ENCODE peak calls at places on chromosomes 12 and 14, in nine cellular contexts. G is brain microvascular endothelial cell; B is NCI-H1092 treated with DMSO at 0.1 percent for 48 hours; S is NCI-H2107; T is NT2/D1; P is stimulated activated CD8-positive, alpha-beta memory T cell treated with anti-CD3 and anti-CD28 coated beads, Interleukin-7, amount 100 ng/mL, for 1 hour; R is T47D; J is stimulated activated CD4-positive, alpha-beta T cell treated with anti-CD3 and anti-CD28 coated beads, TNF-alpha, amount 100 ng/mL, for 4 hours; L is esophagus squamous epithelium. V is an unnamed sample.

GRCh38 chr12:12686925-12687324 is 9.1 kb downstream of the GPR19 start:
- DNase-seq in G (no peak), B (no peak), S (no peak), T (no peak), P (no peak), R (no peak), J (no peak), L (no peak), V (no peak)

GRCh38 chr12:88946377-88946997 is 366.2 kb upstream of the KITLG start:
- DNase-seq in G (peak), B (no peak), S (no peak), T (no peak), P (no peak), R (peak), J (no peak), L (no peak), V (no peak)

GRCh38 chr12:118060301-118061010 is 523 bp downstream of the WSB2 start:
- DNase-seq in G (no peak), B (no peak), S (no peak), T (no peak), P (no peak), R (peak), J (no peak), L (no peak), V (peak)

GRCh38 chr12:40515041-40515825 is 177.0 kb upstream of the CNTN1 start:
- DNase-seq in G (no peak), B (no peak), S (no peak), T (no peak), P (no peak), R (no peak), J (no peak), L (no peak), V (no peak)

GRCh38 chr14:54776361-54777001 is 126.1 kb downstream of the GCH1 start:
- DNase-seq in G (peak), B (peak), S (no peak), T (no peak), P (no peak), R (no peak), J (no peak), L (no peak), V (no peak)

GRCh38 chr12:124868252-124868965 is 4.7 kb upstream of the SCARB1 start:
- DNase-seq in G (no peak), B (no peak), S (no peak), T (no peak), P (no peak), R (no peak), J (no peak), L (no peak), V (no peak)

GRCh38 chr12:89703768-89704167 is 4.9 kb downstream of the ATP2B1 start:
- DNase-seq in G (no peak), B (no peak), S (no peak), T (no peak), P (no peak), R (no peak), J (no peak), L (no peak), V (no peak)

GRCh38 chr12:124938066-124938465 is 23.6 kb upstream of the UBC start:
- DNase-seq in G (no peak), B (no peak), S (no peak), T (no peak), P (no peak), R (no peak), J (no peak), L (no peak), V (no peak)

GRCh38 chr12:4154672-4155225 is 118.8 kb upstream of the CCND2 start:
- DNase-seq in G (no peak), B (no peak), S (no peak), T (no peak), P (no peak), R (no peak), J (no peak), L (no peak), V (no peak)

GRCh38 chr12:50039151-50039835 is 14.0 kb upstream of the RACGAP1 start:
- DNase-seq in G (peak), B (peak), S (peak), T (no peak), P (peak), R (peak), J (peak), L (no peak), V (peak)

GRCh38 chr12:88574278-88574677 is 6.0 kb downstream of the KITLG start:
- DNase-seq in G (peak), B (no peak), S (no peak), T (no peak), P (no peak), R (no peak), J (no peak), L (no peak), V (no peak)

GRCh38 chr12:70994217-70994788 is 73.8 kb upstream of the PTPRR start:
- DNase-seq in G (peak), B (no peak), S (no peak), T (no peak), P (no peak), R (no peak), J (no peak), L (no peak), V (no peak)

V was measured in activated gamma-delta T cell.